ENCODE peak calls at places on chromosomes 4 and X, in ten cellular contexts. G, P, V, Y, M, C, F, E, Q and D are unnamed samples.

GRCh38 chrX:78327370-78328048 is at the start of gene CYSLTR1:
- DNase-seq in G (no peak), P (no peak), V (no peak), Y (no peak), M (peak), C (peak), F (no peak), E (no peak), Q (no peak), D (no peak)

GRCh38 chrX:110748256-110748811 is 47.3 kb downstream of the CHRDL1 start:
- DNase-seq in G (no peak), P (no peak), V (no peak), Y (no peak), M (no peak), C (no peak), F (no peak), E (no peak), Q (no peak), D (no peak)

GRCh38 chr4:159206427-159206871 is 103.6 kb downstream of the RAPGEF2 start:
- DNase-seq in G (no peak), P (no peak), V (no peak), Y (no peak), M (no peak), C (no peak), F (no peak), E (no peak), Q (no peak), D (no peak)

GRCh38 chrX:68487254-68487653 is 11.6 kb upstream of the YIPF6 start:
- DNase-seq in G (no peak), P (no peak), V (no peak), Y (no peak), M (no peak), C (no peak), F (no peak), E (no peak), Q (no peak), D (no peak)

GRCh38 chrX:155235891-155236290 is 19.6 kb downstream of the VBP1 start:
- DNase-seq in G (no peak), P (no peak), V (no peak), Y (no peak), M (no peak), C (no peak), F (no peak), E (peak), Q (no peak), D (no peak)

GRCh38 chr4:64584981-64585557 is 175.8 kb upstream of the TECRL start:
- DNase-seq in G (no peak), P (peak), V (no peak), Y (no peak), M (peak), C (peak), F (no peak), E (peak), Q (no peak), D (no peak)

GRCh38 chrX:39260965-39261364 is 459.7 kb downstream of the MID1IP1 start:
- DNase-seq in G (no peak), P (no peak), V (no peak), Y (no peak), M (no peak), C (no peak), F (no peak), E (no peak), Q (no peak), D (no peak)

GRCh38 chrX:149837639-149838038 is 43.3 kb upstream of the MAGEA8 start:
- DNase-seq in G (no peak), P (no peak), V (no peak), Y (no peak), M (no peak), C (no peak), F (no peak), E (no peak), Q (no peak), D (no peak)

GRCh38 chr4:3073158-3074077 is 920 bp downstream of the HTT-AS start:
- DNase-seq in G (no peak), P (no peak), V (no peak), Y (no peak), M (peak), C (peak), F (no peak), E (peak), Q (peak), D (peak)

GRCh38 chr4:909131-909571 is 23.0 kb downstream of the GAK start:
- DNase-seq in G (peak), P (no peak), V (no peak), Y (no peak), M (no peak), C (no peak), F (no peak), E (no peak), Q (no peak), D (no peak)

GRCh38 chr4:182578402-182578801 is 335.2 kb downstream of the TENM3 start:
- DNase-seq in G (no peak), P (no peak), V (no peak), Y (no peak), M (no peak), C (peak), F (no peak), E (no peak), Q (no peak), D (no peak)

GRCh38 chr4:87310691-87311335 is 11.9 kb downstream of the HSD17B13 start:
- DNase-seq in G (no peak), P (no peak), V (no peak), Y (no peak), M (no peak), C (no peak), F (no peak), E (no peak), Q (no peak), D (no peak)

GRCh38 chrX:119417842-119418241 is 18.7 kb downstream of the SLC25A43 start:
- DNase-seq in G (no peak), P (no peak), V (no peak), Y (no peak), M (no peak), C (no peak), F (no peak), E (peak), Q (no peak), D (no peak)

GRCh38 chrX:148049441-148049840 is 68.3 kb downstream of the FMR1NB start:
- DNase-seq in G (no peak), P (peak), V (no peak), Y (no peak), M (no peak), C (peak), F (no peak), E (peak), Q (no peak), D (no peak)

GRCh38 chr4:134787315-134787714 is 585.7 kb upstream of the PABPC4L start:
- DNase-seq in G (no peak), P (no peak), V (no peak), Y (no peak), M (no peak), C (no peak), F (no peak), E (no peak), Q (no peak), D (no peak)

GRCh38 chrX:50579955-50580354 is 109.3 kb upstream of the DGKK start:
- DNase-seq in G (no peak), P (peak), V (no peak), Y (peak), M (peak), C (peak), F (no peak), E (peak), Q (no peak), D (no peak)

GRCh38 chrX:19121898-19122640 is at the start of gene ADGRG2:
- DNase-seq in G (peak), P (no peak), V (no peak), Y (peak), M (no peak), C (peak), F (no peak), E (no peak), Q (no peak), D (no peak)

GRCh38 chrX:1226249-1226648 is 13.8 kb upstream of the CRLF2 start:
- DNase-seq in G (no peak), P (no peak), V (no peak), Y (no peak), M (no peak), C (no peak), F (no peak), E (no peak), Q (no peak), D (no peak)

GRCh38 chrX:11899091-11899490 is 141.1 kb downstream of the MSL3 start:
- DNase-seq in G (no peak), P (no peak), V (no peak), Y (no peak), M (no peak), C (no peak), F (no peak), E (no peak), Q (no peak), D (no peak)

GRCh38 chr4:2256781-2257191 is 5.1 kb downstream of the MXD4 start:
- DNase-seq in G (peak), P (peak), V (peak), Y (peak), M (no peak), C (no peak), F (peak), E (no peak), Q (peak), D (peak)

GRCh38 chr4:149203256-149204001 is 612.2 kb downstream of the IQCM start:
- DNase-seq in G (no peak), P (no peak), V (no peak), Y (no peak), M (no peak), C (no peak), F (no peak), E (no peak), Q (no peak), D (no peak)

GRCh38 chr4:151799417-151800030 is 38.7 kb upstream of the GATB start:
- DNase-seq in G (no peak), P (no peak), V (no peak), Y (no peak), M (no peak), C (no peak), F (no peak), E (no peak), Q (no peak), D (no peak)

GRCh38 chr4:109979932-109980717 is 67.4 kb downstream of the EGF start:
- DNase-seq in G (no peak), P (no peak), V (no peak), Y (no peak), M (no peak), C (no peak), F (no peak), E (no peak), Q (no peak), D (no peak)

GRCh38 chr4:16075975-16076757 is 7.7 kb downstream of the PROM1 start:
- DNase-seq in G (no peak), P (no peak), V (peak), Y (no peak), M (no peak), C (no peak), F (no peak), E (no peak), Q (no peak), D (no peak)

GRCh38 chr4:187550256-187550950 is 445.2 kb upstream of the ZFP42 start:
- DNase-seq in G (no peak), P (no peak), V (no peak), Y (no peak), M (no peak), C (no peak), F (no peak), E (no peak), Q (no peak), D (no peak)

GRCh38 chr4:121711263-121712000 is 14.7 kb upstream of the ANXA5 start:
- DNase-seq in G (peak), P (peak), V (peak), Y (peak), M (no peak), C (peak), F (peak), E (peak), Q (peak), D (peak)

GRCh38 chrX:49701948-49702347 is 6.2 kb upstream of the PAGE1 start:
- DNase-seq in G (no peak), P (no peak), V (no peak), Y (no peak), M (no peak), C (no peak), F (no peak), E (no peak), Q (no peak), D (no peak)

DNA sequence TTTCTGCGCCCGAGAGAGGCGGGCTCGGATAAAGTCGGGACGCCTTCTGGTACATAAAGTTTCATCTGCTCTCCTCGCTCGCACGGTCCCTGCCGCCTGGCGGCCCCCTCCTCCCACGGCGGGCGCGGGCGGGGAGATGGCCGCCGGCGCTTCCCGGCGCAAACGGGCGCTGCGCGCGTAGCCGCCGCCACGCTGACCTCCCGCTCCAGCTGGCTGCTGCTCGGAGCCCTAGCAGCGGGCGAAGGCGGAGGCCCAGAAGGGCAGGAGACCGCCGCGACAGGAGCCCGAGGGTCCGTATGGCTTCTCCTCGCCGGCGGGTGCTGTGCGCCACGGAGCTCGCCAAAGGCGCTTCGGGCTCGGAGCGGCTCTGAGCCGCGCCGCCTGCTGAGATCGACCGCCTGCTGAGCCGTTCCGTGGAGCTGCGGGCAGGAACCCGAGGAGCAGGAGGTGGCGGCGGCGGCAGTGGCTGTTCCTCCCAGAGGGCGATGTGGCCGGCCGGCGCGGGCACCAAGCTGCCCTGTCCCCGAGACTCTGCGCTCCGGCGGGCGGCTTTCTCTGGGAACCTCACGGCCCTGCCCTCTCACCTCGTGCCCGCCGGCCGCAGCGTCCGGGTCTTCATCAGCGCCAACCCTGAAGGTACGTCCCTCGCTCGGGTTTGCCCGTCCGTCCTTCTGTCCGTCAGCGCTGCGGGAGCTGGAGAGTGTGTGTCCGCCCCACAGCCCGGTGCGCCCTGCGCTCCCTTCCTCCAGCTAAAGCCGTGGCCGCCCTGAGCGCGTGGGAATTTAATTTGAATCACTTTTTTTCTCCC is at the start of gene NWD2:
- DNase-seq in G (peak), P (no peak), V (no peak), Y (no peak), M (no peak), C (peak), F (no peak), E (no peak), Q (no peak), D (no peak)
- TF ChIP-seq CTCF in G (no peak), P (no peak), V (no peak), Y (no peak), M (no peak), C (no peak), F (no peak), E (no peak), Q (no peak), D (no peak)

GRCh38 chr4:31984872-31985271 is 1264.7 kb downstream of the PCDH7 start:
- DNase-seq in G (no peak), P (no peak), V (no peak), Y (no peak), M (peak), C (no peak), F (no peak), E (no peak), Q (no peak), D (no peak)

GRCh38 chr4:31983246-31983645 is 1263.1 kb downstream of the PCDH7 start:
- DNase-seq in G (no peak), P (no peak), V (no peak), Y (no peak), M (no peak), C (no peak), F (no peak), E (no peak), Q (no peak), D (no peak)

GRCh38 chr4:31979988-31980387 is 1259.8 kb downstream of the PCDH7 start:
- DNase-seq in G (no peak), P (no peak), V (no peak), Y (no peak), M (no peak), C (no peak), F (no peak), E (no peak), Q (no peak), D (no peak)

GRCh38 chr4:31983677-31984076 is 1263.5 kb downstream of the PCDH7 start:
- DNase-seq in G (no peak), P (no peak), V (no peak), Y (no peak), M (no peak), C (no peak), F (no peak), E (no peak), Q (no peak), D (no peak)
- TF ChIP-seq POLR2AphosphoS5 in G (no peak), P (no peak), V (no peak), Y (no peak), M (no peak), C (no peak), F (no peak), E (no peak), Q (no peak), D (no peak)

GRCh38 chrX:17007134-17007768 is 60.8 kb downstream of the REPS2 start:
- DNase-seq in G (no peak), P (peak), V (no peak), Y (no peak), M (no peak), C (peak), F (no peak), E (peak), Q (no peak), D (no peak)
- TF ChIP-seq CTCF in G (no peak), P (peak), V (peak), Y (no peak), M (no peak), C (peak), F (no peak), E (peak), Q (no peak), D (no peak)

GRCh38 chrX:71068052-71068918 is at the start of gene SNX12:
- DNase-seq in G (peak), P (peak), V (peak), Y (peak), M (peak), C (peak), F (peak), E (peak), Q (peak), D (peak)
- TF ChIP-seq POLR2AphosphoS5 in G (peak), P (no peak), V (peak), Y (peak), M (no peak), C (peak), F (peak), E (peak), Q (peak), D (peak)

GRCh38 chr4:84956014-84956413 is 10.5 kb downstream of the WDFY3 start:
- DNase-seq in G (no peak), P (no peak), V (no peak), Y (no peak), M (peak), C (no peak), F (no peak), E (no peak), Q (no peak), D (no peak)

GRCh38 chr4:84952004-84952403 is 14.5 kb downstream of the WDFY3 start:
- DNase-seq in G (no peak), P (no peak), V (no peak), Y (no peak), M (no peak), C (no peak), F (no peak), E (peak), Q (no peak), D (no peak)

GRCh38 chr4:84955168-84955567 is 11.3 kb downstream of the WDFY3 start:
- DNase-seq in G (no peak), P (no peak), V (no peak), Y (no peak), M (no peak), C (no peak), F (no peak), E (no peak), Q (no peak), D (no peak)

GRCh38 chr4:84948056-84948455 is 18.4 kb downstream of the WDFY3 start:
- DNase-seq in G (no peak), P (no peak), V (no peak), Y (no peak), M (no peak), C (no peak), F (no peak), E (no peak), Q (no peak), D (no peak)

GRCh38 chr4:84952776-84953175 is 13.7 kb downstream of the WDFY3 start:
- DNase-seq in G (no peak), P (no peak), V (no peak), Y (no peak), M (no peak), C (no peak), F (no peak), E (no peak), Q (no peak), D (no peak)
- TF ChIP-seq CTCF in G (no peak), P (no peak), V (no peak), Y (no peak), M (no peak), C (no peak), F (no peak), E (no peak), Q (no peak), D (no peak)

DNA sequence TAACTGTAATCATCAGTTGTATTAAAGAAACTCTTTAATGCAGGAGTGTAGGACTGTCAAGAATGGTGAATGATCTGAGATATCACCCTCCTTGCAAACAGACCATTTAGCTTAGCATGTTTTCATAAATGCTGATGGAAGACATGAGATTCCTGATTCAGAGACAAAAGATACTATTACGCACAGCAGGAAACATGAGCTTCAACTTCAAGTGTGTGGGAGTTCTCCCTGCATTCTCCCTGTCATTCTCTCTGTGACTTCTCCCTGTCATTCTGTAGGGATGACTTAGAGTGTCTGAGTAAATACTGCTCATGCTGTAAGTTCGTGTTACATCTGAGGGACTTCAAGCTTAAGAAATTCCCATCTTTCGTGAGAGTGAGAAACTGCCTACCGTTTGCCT is 866.0 kb upstream of the PRKX start:
- DNase-seq in G (no peak), P (no peak), V (no peak), Y (no peak), M (no peak), C (no peak), F (no peak), E (no peak), Q (no peak), D (no peak)
- TF ChIP-seq POLR2AphosphoS5 in G (no peak), P (no peak), V (no peak), Y (no peak), M (no peak), C (no peak), F (no peak), E (no peak), Q (no peak), D (no peak)

DNA sequence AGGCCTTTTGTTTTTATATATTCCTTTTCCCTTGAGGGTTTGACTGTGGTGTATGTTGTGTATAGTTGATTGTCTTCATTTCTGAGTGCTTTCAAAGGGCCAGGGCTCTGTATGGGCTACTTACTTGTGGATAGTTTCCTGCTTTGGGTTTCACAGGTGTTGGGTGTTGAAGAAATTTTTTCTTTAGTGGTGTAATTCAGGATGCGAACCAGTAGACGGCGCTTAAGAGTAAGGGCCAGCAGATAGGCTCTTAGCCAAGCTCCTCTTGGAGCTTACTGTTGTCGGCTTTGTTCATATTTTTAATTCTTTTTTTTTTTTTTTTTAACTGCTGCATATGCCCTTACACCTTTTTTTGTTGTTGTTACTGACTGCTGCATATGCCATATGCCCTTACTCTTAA is 276.3 kb upstream of the GALNT7 start:
- DNase-seq in G (no peak), P (peak), V (no peak), Y (no peak), M (peak), C (peak), F (no peak), E (no peak), Q (no peak), D (no peak)
- TF ChIP-seq CTCF in G (no peak), P (peak), V (no peak), Y (peak), M (peak), C (peak), F (no peak), E (peak), Q (no peak), D (no peak)